ENCODE peak calls at places on chromosomes 7 and 10, in four cellular contexts. O is psoas muscle, C is cardiac muscle cell, H is heart right ventricle. K is an unnamed sample. For H3K27me3 and H3K4me1, the result is how much of the 10 kb centered on the place peaks cover.

GRCh38 chr10:106566871-106567270 is 597.6 kb downstream of the SORCS1 start:
- DNase-seq in O (no peak), C (no peak), H (peak), K (no peak)

GRCh38 chr10:116109481-116109880 is 163.5 kb downstream of the GFRA1 start:
- DNase-seq in O (no peak), C (no peak), H (no peak), K (no peak)

GRCh38 chr10:111078505-111079185 is 1.8 kb downstream of the ADRA2A start:
- DNase-seq in O (no peak), C (no peak), H (no peak), K (no peak)

GRCh38 chr7:88888684-88889083 is 93.1 kb upstream of the TEX47 start:
- DNase-seq in O (no peak), C (no peak), H (no peak), K (no peak)

GRCh38 chr7:90671571-90671970 is 75.5 kb downstream of the CDK14 start:
- DNase-seq in O (no peak), C (no peak), H (no peak), K (no peak)

GRCh38 chr10:91517394-91517793 is 107.2 kb downstream of the HECTD2 start:
- DNase-seq in O (no peak), C (no peak), H (no peak), K (no peak)

GRCh38 chr7:105426606-105427146 is 38.0 kb upstream of the SRPK2 start:
- DNase-seq in O (no peak), C (no peak), H (no peak), K (no peak)

GRCh38 chr7:77525231-77525630 is 11.9 kb upstream of the PTPN12 start:
- DNase-seq in O (no peak), C (no peak), H (no peak), K (no peak)

GRCh38 chr7:101882595-101883564 is 65.5 kb downstream of the CUX1 start:
- DNase-seq in O (peak), C (peak), H (peak), K (peak)

GRCh38 chr10:102815790-102816549 is 21.2 kb downstream of the CYP17A1 start:
- DNase-seq in O (no peak), C (peak), H (peak), K (no peak)
- H3K4me3 ChIP-seq in O (no peak), C (no peak), H (no peak), K (no peak)

GRCh38 chr7:2927592-2927991 is 83.5 kb upstream of the GNA12 start:
- DNase-seq in O (no peak), C (no peak), H (no peak), K (no peak)
- H3K27me3 ChIP-seq in O (under half), C (under half), H (under half), K (under half)

GRCh38 chr7:4133491-4134044 is 548.5 kb upstream of the FOXK1 start:
- DNase-seq in O (no peak), C (no peak), H (no peak), K (no peak)

GRCh38 chr7:4136501-4137110 is 545.5 kb upstream of the FOXK1 start:
- DNase-seq in O (no peak), C (no peak), H (no peak), K (no peak)

GRCh38 chr7:4134204-4134603 is 547.9 kb upstream of the FOXK1 start:
- DNase-seq in O (no peak), C (no peak), H (no peak), K (no peak)

GRCh38 chr7:4134631-4135030 is 547.5 kb upstream of the FOXK1 start:
- DNase-seq in O (no peak), C (no peak), H (no peak), K (no peak)

GRCh38 chr7:4136036-4136435 is 546.1 kb upstream of the FOXK1 start:
- DNase-seq in O (no peak), C (no peak), H (no peak), K (no peak)
- H3K4me1 ChIP-seq in O (under half), C (under half), H (under half), K (under half)

GRCh38 chr10:1611936-1612550 is 125.3 kb downstream of the ADARB2 start:
- DNase-seq in O (no peak), C (no peak), H (no peak), K (no peak)
- H3K4me3 ChIP-seq in O (no peak), C (no peak), H (no peak), K (no peak)

DNA sequence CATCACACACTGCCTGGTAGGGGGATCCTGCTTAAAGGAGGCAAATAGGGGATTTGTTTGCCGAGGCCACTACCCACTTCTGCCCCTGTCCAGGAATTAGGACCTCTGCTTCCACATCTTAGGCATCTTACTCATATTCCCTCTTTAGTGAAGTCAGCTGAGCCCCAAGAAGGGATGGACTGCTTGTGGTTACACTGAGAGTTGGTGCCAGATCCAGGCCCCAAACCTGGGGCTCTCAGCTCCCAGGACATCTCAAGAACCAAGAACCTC is 1.6 kb upstream of the GPRIN2 start:
- DNase-seq in O (no peak), C (no peak), H (no peak), K (peak)
- H3K27me3 ChIP-seq in O (under half), C (half or more), H (half or more), K (under half)

DNA sequence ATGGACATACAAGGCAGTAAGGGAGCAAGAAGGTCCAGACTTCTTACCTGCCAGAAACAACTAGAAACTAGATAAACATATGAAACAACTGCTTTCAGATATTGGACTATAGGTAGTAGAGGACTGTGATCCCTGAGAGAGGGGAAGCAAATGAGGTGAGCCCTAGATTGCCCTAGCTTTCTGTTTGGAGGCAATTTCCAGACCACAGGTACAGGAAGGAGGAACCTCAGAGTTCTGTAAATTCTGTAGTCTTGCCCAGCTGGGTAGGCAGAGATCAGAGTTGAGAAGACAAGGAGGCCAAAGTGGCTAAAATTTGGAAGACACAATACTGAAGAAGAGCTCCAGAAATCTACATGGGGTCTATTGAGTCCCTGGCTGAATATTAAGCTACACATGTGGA is 21.0 kb downstream of the CDK6 start:
- DNase-seq in O (no peak), C (no peak), H (no peak), K (no peak)
- H3K4me1 ChIP-seq in O (under half), C (under half), H (under half), K (under half)

K was measured in HAP-1.